ENCODE peak calls at places on chromosome 19, in six cellular contexts. J is GM12865; A is stimulated activated CD4-positive, alpha-beta T cell treated with anti-CD3 and anti-CD28 coated beads, Interleukin-2, amount 100 ng/mL, for 48 hours; N is anterior cingulate cortex; W is T-helper 2 cell; G is effector memory CD4-positive, alpha-beta T cell. C is an unnamed sample.

GRCh38 chr19:33629826-33630375 is 8.1 kb downstream of the CHST8 start:
- DNase-seq in G (no peak), A (no peak), J (no peak), W (no peak), N (no peak), C (no peak)

GRCh38 chr19:1227655-1228054 is 10.2 kb downstream of the CBARP start:
- DNase-seq in A (no peak), G (no peak), W (no peak), J (no peak), N (no peak), C (no peak)

GRCh38 chr19:56133858-56134654 is 7.0 kb upstream of the ZNF444 start:
- DNase-seq in A (no peak), J (peak), G (no peak), N (no peak), W (no peak), C (no peak)

GRCh38 chr19:35144600-35145436 is 1.8 kb downstream of the FXYD7 start:
- DNase-seq in J (peak), N (no peak), W (peak), A (no peak), G (no peak), C (peak)

GRCh38 chr19:50479761-50480251 is 3.2 kb upstream of the GARIN5A start:
- DNase-seq in W (no peak), J (no peak), A (no peak), G (no peak), N (no peak), C (no peak)

GRCh38 chr19:13693933-13694332 is 70.4 kb upstream of the MRI1 start:
- DNase-seq in G (no peak), N (no peak), W (no peak), A (no peak), J (no peak), C (no peak)

GRCh38 chr19:11324079-11324661 is 15.3 kb downstream of the RAB3D start:
- DNase-seq in W (peak), A (no peak), J (peak), G (no peak), N (peak), C (peak)

GRCh38 chr19:43895727-43896126 is 39.4 kb downstream of the ZNF45 start:
- DNase-seq in J (no peak), W (no peak), A (no peak), G (no peak), N (no peak), C (no peak)

GRCh38 chr19:12065100-12065538 is 588 bp downstream of the ZNF844 start:
- DNase-seq in G (no peak), W (peak), A (no peak), J (peak), N (peak), C (no peak)

GRCh38 chr19:31784631-31785237 is 435.5 kb upstream of the TSHZ3 start:
- DNase-seq in G (no peak), N (no peak), W (no peak), A (no peak), J (no peak), C (no peak)

GRCh38 chr19:14477417-14478112 is 2.4 kb upstream of the PTGER1 start:
- DNase-seq in W (no peak), A (no peak), G (no peak), J (no peak), N (no peak), C (no peak)